ENCODE peak calls at places on chromosomes 16 and 17, in eight cellular contexts. One of them, this sample, is unnamed.

GRCh38 chr17:79942591-79943353 is 92.9 kb downstream of the TBC1D16 start:
- DNase-seq in Peyer's patch: peak; percentile 29
- DNase-seq in suprapubic skin: peak; percentile 78
- DNase-seq in adrenal gland: peak; percentile 38
- DNase-seq in keratinocyte: no peak
- DNase-seq in esophagus squamous epithelium: no peak
- DNase-seq in upper lobe of right lung: peak; percentile 72
- DNase-seq in body of pancreas: no peak
- DNase-seq in this sample: no peak

GRCh38 chr17:41211845-41212466 is 14.5 kb upstream of the KRTAP9-2 start:
- DNase-seq in adrenal gland: no peak
- DNase-seq in body of pancreas: no peak
- DNase-seq in suprapubic skin: no peak
- DNase-seq in esophagus squamous epithelium: no peak
- DNase-seq in Peyer's patch: no peak
- DNase-seq in keratinocyte: peak; percentile 5
- DNase-seq in upper lobe of right lung: no peak
- DNase-seq in this sample: peak; percentile 9

GRCh38 chr16:74035816-74036215 is 260.8 kb upstream of the PSMD7 start:
- DNase-seq in upper lobe of right lung: no peak
- DNase-seq in Peyer's patch: no peak
- DNase-seq in body of pancreas: no peak
- DNase-seq in suprapubic skin: no peak
- DNase-seq in adrenal gland: no peak
- DNase-seq in esophagus squamous epithelium: no peak
- DNase-seq in keratinocyte: no peak
- DNase-seq in this sample: no peak

GRCh38 chr17:60677308-60678117 is at the start of gene BCAS3:
- DNase-seq in body of pancreas: peak; percentile 98
- DNase-seq in suprapubic skin: peak; percentile 99
- DNase-seq in adrenal gland: peak; percentile 99
- DNase-seq in esophagus squamous epithelium: peak; percentile 97
- DNase-seq in keratinocyte: peak; percentile 92
- DNase-seq in Peyer's patch: peak; percentile 97
- DNase-seq in upper lobe of right lung: peak; percentile 98
- DNase-seq in this sample: peak; percentile 100

GRCh38 chr17:72588961-72589360 is 468.1 kb downstream of the SOX9 start:
- DNase-seq in adrenal gland: no peak
- DNase-seq in keratinocyte: peak; percentile 96
- DNase-seq in suprapubic skin: no peak
- DNase-seq in Peyer's patch: no peak
- DNase-seq in body of pancreas: peak; percentile 94
- DNase-seq in esophagus squamous epithelium: no peak
- DNase-seq in upper lobe of right lung: peak; percentile 88
- DNase-seq in this sample: peak; percentile 94

GRCh38 chr16:85399583-85400284 is 213.4 kb upstream of the GSE1 start:
- DNase-seq in esophagus squamous epithelium: no peak
- DNase-seq in adrenal gland: peak; percentile 7
- DNase-seq in body of pancreas: peak; percentile 34
- DNase-seq in upper lobe of right lung: peak; percentile 56
- DNase-seq in keratinocyte: no peak
- DNase-seq in Peyer's patch: no peak
- DNase-seq in suprapubic skin: no peak
- DNase-seq in this sample: no peak

GRCh38 chr17:50154604-50155003 is 4.1 kb upstream of the PPP1R9B start:
- DNase-seq in Peyer's patch: no peak
- DNase-seq in upper lobe of right lung: no peak
- DNase-seq in suprapubic skin: no peak
- DNase-seq in body of pancreas: no peak
- DNase-seq in keratinocyte: no peak
- DNase-seq in adrenal gland: no peak
- DNase-seq in esophagus squamous epithelium: no peak
- DNase-seq in this sample: no peak

GRCh38 chr16:90046122-90046970 is 27.1 kb upstream of the DBNDD1 start:
- DNase-seq in upper lobe of right lung: peak; percentile 53
- DNase-seq in body of pancreas: peak; percentile 45
- DNase-seq in suprapubic skin: no peak
- DNase-seq in esophagus squamous epithelium: no peak
- DNase-seq in Peyer's patch: no peak
- DNase-seq in keratinocyte: no peak
- DNase-seq in adrenal gland: peak; percentile 52
- DNase-seq in this sample: no peak

GRCh38 chr17:48102700-48103378 is 1.6 kb upstream of the CBX1 start:
- DNase-seq in body of pancreas: no peak
- DNase-seq in suprapubic skin: no peak
- DNase-seq in adrenal gland: peak; percentile 44
- DNase-seq in Peyer's patch: no peak
- DNase-seq in upper lobe of right lung: no peak
- DNase-seq in keratinocyte: no peak
- DNase-seq in esophagus squamous epithelium: no peak
- DNase-seq in this sample: no peak

GRCh38 chr16:9957002-9957401 is 225.2 kb downstream of the GRIN2A start:
- DNase-seq in Peyer's patch: no peak
- DNase-seq in adrenal gland: no peak
- DNase-seq in esophagus squamous epithelium: no peak
- DNase-seq in keratinocyte: no peak
- DNase-seq in suprapubic skin: no peak
- DNase-seq in body of pancreas: no peak
- DNase-seq in upper lobe of right lung: no peak
- DNase-seq in this sample: no peak

GRCh38 chr17:81239714-81240555 is 817 bp downstream of the NDUFAF8 start:
- DNase-seq in suprapubic skin: no peak
- DNase-seq in Peyer's patch: peak; percentile 24
- DNase-seq in keratinocyte: peak; percentile 33
- DNase-seq in body of pancreas: no peak
- DNase-seq in esophagus squamous epithelium: no peak
- DNase-seq in upper lobe of right lung: no peak
- DNase-seq in adrenal gland: no peak
- DNase-seq in this sample: no peak

GRCh38 chr17:73747221-73748002 is 103.2 kb upstream of the SDK2 start:
- DNase-seq in esophagus squamous epithelium: no peak
- DNase-seq in keratinocyte: no peak
- DNase-seq in suprapubic skin: no peak
- DNase-seq in upper lobe of right lung: no peak
- DNase-seq in Peyer's patch: no peak
- DNase-seq in body of pancreas: peak; percentile 81
- DNase-seq in adrenal gland: no peak
- DNase-seq in this sample: peak; percentile 16

GRCh38 chr17:29682054-29682453 is 59.3 kb upstream of the CORO6 start:
- DNase-seq in Peyer's patch: no peak
- DNase-seq in keratinocyte: no peak
- DNase-seq in adrenal gland: no peak
- DNase-seq in body of pancreas: no peak
- DNase-seq in suprapubic skin: no peak
- DNase-seq in esophagus squamous epithelium: no peak
- DNase-seq in upper lobe of right lung: no peak
- DNase-seq in this sample: no peak

GRCh38 chr17:51702963-51703362 is 442.6 kb downstream of the UTP18 start:
- DNase-seq in suprapubic skin: no peak
- DNase-seq in keratinocyte: no peak
- DNase-seq in adrenal gland: no peak
- DNase-seq in upper lobe of right lung: no peak
- DNase-seq in Peyer's patch: no peak
- DNase-seq in body of pancreas: no peak
- DNase-seq in esophagus squamous epithelium: no peak
- DNase-seq in this sample: no peak

GRCh38 chr17:11331790-11332526 is 90.9 kb downstream of the SHISA6 start:
- DNase-seq in adrenal gland: no peak
- DNase-seq in suprapubic skin: no peak
- DNase-seq in esophagus squamous epithelium: no peak
- DNase-seq in keratinocyte: no peak
- DNase-seq in Peyer's patch: no peak
- DNase-seq in upper lobe of right lung: no peak
- DNase-seq in body of pancreas: no peak
- DNase-seq in this sample: no peak

GRCh38 chr16:66746682-66747081 is 4.7 kb downstream of the DYNC1LI2 start:
- DNase-seq in esophagus squamous epithelium: no peak
- DNase-seq in keratinocyte: no peak
- DNase-seq in adrenal gland: no peak
- DNase-seq in suprapubic skin: no peak
- DNase-seq in upper lobe of right lung: no peak
- DNase-seq in Peyer's patch: no peak
- DNase-seq in body of pancreas: no peak
- DNase-seq in this sample: no peak

GRCh38 chr16:47392114-47392513 is 68.7 kb downstream of the ITFG1 start:
- DNase-seq in adrenal gland: no peak
- DNase-seq in esophagus squamous epithelium: no peak
- DNase-seq in suprapubic skin: no peak
- DNase-seq in Peyer's patch: no peak
- DNase-seq in body of pancreas: no peak
- DNase-seq in keratinocyte: no peak
- DNase-seq in upper lobe of right lung: no peak
- DNase-seq in this sample: peak; percentile 3

GRCh38 chr16:53782148-53782547 is 78.2 kb downstream of the FTO start:
- DNase-seq in body of pancreas: no peak
- DNase-seq in esophagus squamous epithelium: no peak
- DNase-seq in keratinocyte: no peak
- DNase-seq in suprapubic skin: no peak
- DNase-seq in Peyer's patch: no peak
- DNase-seq in upper lobe of right lung: no peak
- DNase-seq in adrenal gland: no peak
- DNase-seq in this sample: no peak
- H3K4me1 ChIP-seq in body of pancreas: peaks cover 53% of the 10 kb centered on the region
- H3K4me1 ChIP-seq in esophagus squamous epithelium: peaks cover 77% of the 10 kb centered on the region
- H3K4me1 ChIP-seq in keratinocyte: peaks cover 46% of the 10 kb centered on the region
- H3K4me1 ChIP-seq in suprapubic skin: peaks cover 48% of the 10 kb centered on the region
- H3K4me1 ChIP-seq in Peyer's patch: no peaks in the 10 kb centered on the region
- H3K4me1 ChIP-seq in upper lobe of right lung: peaks cover 27% of the 10 kb centered on the region
- H3K4me1 ChIP-seq in adrenal gland: peaks cover 43% of the 10 kb centered on the region
- H3K4me1 ChIP-seq in this sample: peaks cover 3% of the 10 kb centered on the region

GRCh38 chr16:2207872-2208271 is 2.6 kb downstream of the MLST8 start:
- DNase-seq in keratinocyte: no peak
- DNase-seq in suprapubic skin: no peak
- DNase-seq in adrenal gland: no peak
- DNase-seq in body of pancreas: no peak
- DNase-seq in upper lobe of right lung: no peak
- DNase-seq in Peyer's patch: no peak
- DNase-seq in esophagus squamous epithelium: no peak
- DNase-seq in this sample: no peak

GRCh38 chr16:2205967-2206313 is 686 bp downstream of the MLST8 start:
- DNase-seq in esophagus squamous epithelium: no peak
- DNase-seq in Peyer's patch: no peak
- DNase-seq in body of pancreas: no peak
- DNase-seq in suprapubic skin: no peak
- DNase-seq in keratinocyte: no peak
- DNase-seq in upper lobe of right lung: no peak
- DNase-seq in adrenal gland: no peak
- DNase-seq in this sample: no peak

GRCh38 chr16:2208308-2208707 is 2.4 kb downstream of the BRICD5 start:
- DNase-seq in adrenal gland: no peak
- DNase-seq in body of pancreas: no peak
- DNase-seq in keratinocyte: no peak
- DNase-seq in upper lobe of right lung: no peak
- DNase-seq in suprapubic skin: no peak
- DNase-seq in Peyer's patch: no peak
- DNase-seq in esophagus squamous epithelium: no peak
- DNase-seq in this sample: no peak

GRCh38 chr16:2206420-2206779 is 1.1 kb downstream of the MLST8 start:
- DNase-seq in upper lobe of right lung: no peak
- DNase-seq in Peyer's patch: no peak
- DNase-seq in keratinocyte: no peak
- DNase-seq in body of pancreas: no peak
- DNase-seq in adrenal gland: no peak
- DNase-seq in esophagus squamous epithelium: no peak
- DNase-seq in suprapubic skin: no peak
- DNase-seq in this sample: no peak

GRCh38 chr16:2206780-2207433 is 1.7 kb downstream of the MLST8 start:
- DNase-seq in esophagus squamous epithelium: no peak
- DNase-seq in adrenal gland: no peak
- DNase-seq in suprapubic skin: no peak
- DNase-seq in body of pancreas: no peak
- DNase-seq in upper lobe of right lung: no peak
- DNase-seq in Peyer's patch: no peak
- DNase-seq in keratinocyte: no peak
- DNase-seq in this sample: no peak
- H3K4me3 ChIP-seq in esophagus squamous epithelium: no peak overlapping the region
- H3K4me3 ChIP-seq in adrenal gland: no peak overlapping the region
- H3K4me3 ChIP-seq in suprapubic skin: no peak overlapping the region
- H3K4me3 ChIP-seq in body of pancreas: no peak overlapping the region
- H3K4me3 ChIP-seq in upper lobe of right lung: no peak overlapping the region
- H3K4me3 ChIP-seq in Peyer's patch: no peak overlapping the region
- H3K4me3 ChIP-seq in keratinocyte: no peak overlapping the region
- H3K4me3 ChIP-seq in this sample: no peak overlapping the region

GRCh38 chr16:20867585-20867984 is 32.6 kb downstream of the DCUN1D3 start:
- DNase-seq in body of pancreas: no peak
- DNase-seq in adrenal gland: peak; percentile 35
- DNase-seq in Peyer's patch: no peak
- DNase-seq in esophagus squamous epithelium: no peak
- DNase-seq in suprapubic skin: no peak
- DNase-seq in upper lobe of right lung: no peak
- DNase-seq in keratinocyte: no peak
- DNase-seq in this sample: no peak

GRCh38 chr16:20865420-20866126 is 34.6 kb downstream of the DCUN1D3 start:
- DNase-seq in adrenal gland: no peak
- DNase-seq in body of pancreas: no peak
- DNase-seq in esophagus squamous epithelium: no peak
- DNase-seq in Peyer's patch: no peak
- DNase-seq in keratinocyte: peak; percentile 71
- DNase-seq in upper lobe of right lung: no peak
- DNase-seq in suprapubic skin: no peak
- DNase-seq in this sample: no peak

GRCh38 chr16:20868890-20869289 is 31.3 kb downstream of the DCUN1D3 start:
- DNase-seq in body of pancreas: peak; percentile 89
- DNase-seq in suprapubic skin: peak; percentile 91
- DNase-seq in keratinocyte: no peak
- DNase-seq in Peyer's patch: peak; percentile 31
- DNase-seq in adrenal gland: peak; percentile 92
- DNase-seq in esophagus squamous epithelium: no peak
- DNase-seq in upper lobe of right lung: peak; percentile 88
- DNase-seq in this sample: peak; percentile 88

GRCh38 chr16:20866161-20866772 is 33.9 kb downstream of the DCUN1D3 start:
- DNase-seq in Peyer's patch: no peak
- DNase-seq in suprapubic skin: no peak
- DNase-seq in keratinocyte: peak; percentile 69
- DNase-seq in esophagus squamous epithelium: no peak
- DNase-seq in adrenal gland: peak; percentile 93
- DNase-seq in upper lobe of right lung: no peak
- DNase-seq in body of pancreas: peak; percentile 68
- DNase-seq in this sample: peak; percentile 50

DNA sequence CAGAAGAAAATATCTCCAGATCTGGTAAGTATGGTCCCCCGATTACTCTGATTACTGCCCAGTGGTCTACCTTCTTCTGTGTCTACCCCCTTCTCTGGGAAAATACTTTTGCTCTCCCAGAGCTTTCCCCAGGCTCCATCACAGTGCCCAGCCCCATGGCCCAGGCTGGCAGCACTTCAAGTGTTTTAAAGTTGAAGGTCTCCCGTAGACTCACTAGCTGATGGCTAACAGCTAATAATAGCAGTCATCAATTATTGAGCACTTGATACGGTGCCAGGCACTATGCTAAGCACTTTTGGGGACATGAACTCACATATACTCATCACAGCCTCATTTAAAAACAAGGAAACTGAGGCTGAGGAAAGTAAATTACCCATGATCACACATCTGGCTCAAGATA is 33.4 kb downstream of the DCUN1D3 start:
- DNase-seq in body of pancreas: peak; percentile 64
- DNase-seq in adrenal gland: peak; percentile 88
- DNase-seq in upper lobe of right lung: no peak
- DNase-seq in esophagus squamous epithelium: no peak
- DNase-seq in suprapubic skin: no peak
- DNase-seq in Peyer's patch: no peak
- DNase-seq in keratinocyte: no peak
- DNase-seq in this sample: peak; percentile 43
- H3K4me1 ChIP-seq in body of pancreas: peaks cover 59% of the 10 kb centered on the region
- H3K4me1 ChIP-seq in adrenal gland: peaks cover 77% of the 10 kb centered on the region
- H3K4me1 ChIP-seq in upper lobe of right lung: peaks cover 64% of the 10 kb centered on the region
- H3K4me1 ChIP-seq in esophagus squamous epithelium: peaks cover 74% of the 10 kb centered on the region
- H3K4me1 ChIP-seq in suprapubic skin: peaks cover 73% of the 10 kb centered on the region
- H3K4me1 ChIP-seq in Peyer's patch: no peaks in the 10 kb centered on the region
- H3K4me1 ChIP-seq in keratinocyte: peaks cover 60% of the 10 kb centered on the region
- H3K4me1 ChIP-seq in this sample: peaks cover 7% of the 10 kb centered on the region

GRCh38 chr16:70687172-70687531 is 1.3 kb upstream of the MTSS2 start:
- DNase-seq in upper lobe of right lung: no peak
- DNase-seq in body of pancreas: no peak
- DNase-seq in esophagus squamous epithelium: no peak
- DNase-seq in keratinocyte: no peak
- DNase-seq in adrenal gland: no peak
- DNase-seq in suprapubic skin: no peak
- DNase-seq in Peyer's patch: no peak
- DNase-seq in this sample: no peak
- H3K4me3 ChIP-seq in upper lobe of right lung: no peak overlapping the region
- H3K4me3 ChIP-seq in body of pancreas: no peak overlapping the region
- H3K4me3 ChIP-seq in esophagus squamous epithelium: no peak overlapping the region
- H3K4me3 ChIP-seq in keratinocyte: no peak overlapping the region
- H3K4me3 ChIP-seq in adrenal gland: no peak overlapping the region
- H3K4me3 ChIP-seq in suprapubic skin: no peak overlapping the region
- H3K4me3 ChIP-seq in Peyer's patch: no peak overlapping the region
- H3K4me3 ChIP-seq in this sample: no peak overlapping the region

This sample was measured in small intestine.